ENCODE peak calls at places on chromosomes 16 and 17, in four cellular contexts. One of them, this sample, is unnamed.

GRCh38 chr16:73095885-73096341 is 48.0 kb upstream of the ZFHX3 start:
- DNase-seq in NCI-H1092 treated with DMSO at 0.1 percent for 48 hours: peak; percentile 83
- DNase-seq in stimulated activated CD4-positive, alpha-beta T cell treated with anti-CD3 and anti-CD28 coated beads, Interleukin-2, amount 100 ng/mL, for 24 hours: no peak
- DNase-seq in Karpas-422: no peak
- DNase-seq in this sample: peak; percentile 94

GRCh38 chr16:66898207-66898606 is 17.9 kb downstream of the PDP2 start:
- DNase-seq in NCI-H1092 treated with DMSO at 0.1 percent for 48 hours: no peak
- DNase-seq in stimulated activated CD4-positive, alpha-beta T cell treated with anti-CD3 and anti-CD28 coated beads, Interleukin-2, amount 100 ng/mL, for 24 hours: no peak
- DNase-seq in Karpas-422: no peak
- DNase-seq in this sample: no peak

GRCh38 chr17:8701754-8702153 is 42.9 kb downstream of the CCDC42 start:
- DNase-seq in NCI-H1092 treated with DMSO at 0.1 percent for 48 hours: no peak
- DNase-seq in stimulated activated CD4-positive, alpha-beta T cell treated with anti-CD3 and anti-CD28 coated beads, Interleukin-2, amount 100 ng/mL, for 24 hours: no peak
- DNase-seq in Karpas-422: no peak
- DNase-seq in this sample: no peak

GRCh38 chr17:47694818-47695663 is 1.1 kb downstream of the TBKBP1 start:
- DNase-seq in NCI-H1092 treated with DMSO at 0.1 percent for 48 hours: no peak
- DNase-seq in stimulated activated CD4-positive, alpha-beta T cell treated with anti-CD3 and anti-CD28 coated beads, Interleukin-2, amount 100 ng/mL, for 24 hours: peak; percentile 66
- DNase-seq in Karpas-422: no peak
- DNase-seq in this sample: no peak

GRCh38 chr16:48204825-48205151 is 39.3 kb upstream of the LONP2 start:
- DNase-seq in NCI-H1092 treated with DMSO at 0.1 percent for 48 hours: no peak
- DNase-seq in stimulated activated CD4-positive, alpha-beta T cell treated with anti-CD3 and anti-CD28 coated beads, Interleukin-2, amount 100 ng/mL, for 24 hours: no peak
- DNase-seq in Karpas-422: no peak
- DNase-seq in this sample: no peak

GRCh38 chr16:52562770-52563169 is 15.8 kb upstream of the TOX3 start:
- DNase-seq in NCI-H1092 treated with DMSO at 0.1 percent for 48 hours: peak; percentile 52
- DNase-seq in stimulated activated CD4-positive, alpha-beta T cell treated with anti-CD3 and anti-CD28 coated beads, Interleukin-2, amount 100 ng/mL, for 24 hours: no peak
- DNase-seq in Karpas-422: no peak
- DNase-seq in this sample: no peak

GRCh38 chr16:30660424-30661251 is 2.4 kb downstream of the FBRS start:
- DNase-seq in NCI-H1092 treated with DMSO at 0.1 percent for 48 hours: no peak
- DNase-seq in stimulated activated CD4-positive, alpha-beta T cell treated with anti-CD3 and anti-CD28 coated beads, Interleukin-2, amount 100 ng/mL, for 24 hours: peak; percentile 83
- DNase-seq in Karpas-422: no peak
- DNase-seq in this sample: no peak

GRCh38 chr16:86306811-86307517 is 203.4 kb upstream of the FOXF1 start:
- DNase-seq in NCI-H1092 treated with DMSO at 0.1 percent for 48 hours: no peak
- DNase-seq in stimulated activated CD4-positive, alpha-beta T cell treated with anti-CD3 and anti-CD28 coated beads, Interleukin-2, amount 100 ng/mL, for 24 hours: no peak
- DNase-seq in Karpas-422: no peak
- DNase-seq in this sample: no peak

GRCh38 chr16:58814348-58814801 is 80.3 kb upstream of the GOT2 start:
- DNase-seq in NCI-H1092 treated with DMSO at 0.1 percent for 48 hours: peak; percentile 31
- DNase-seq in stimulated activated CD4-positive, alpha-beta T cell treated with anti-CD3 and anti-CD28 coated beads, Interleukin-2, amount 100 ng/mL, for 24 hours: peak; percentile 35
- DNase-seq in Karpas-422: peak; percentile 77
- DNase-seq in this sample: peak; percentile 34

GRCh38 chr17:45225051-45225700 is 3.5 kb downstream of the FMNL1 start:
- DNase-seq in NCI-H1092 treated with DMSO at 0.1 percent for 48 hours: no peak
- DNase-seq in stimulated activated CD4-positive, alpha-beta T cell treated with anti-CD3 and anti-CD28 coated beads, Interleukin-2, amount 100 ng/mL, for 24 hours: no peak
- DNase-seq in Karpas-422: no peak
- DNase-seq in this sample: peak; percentile 28

GRCh38 chr17:37239690-37240344 is 136.0 kb upstream of the C17orf78 start:
- DNase-seq in NCI-H1092 treated with DMSO at 0.1 percent for 48 hours: no peak
- DNase-seq in stimulated activated CD4-positive, alpha-beta T cell treated with anti-CD3 and anti-CD28 coated beads, Interleukin-2, amount 100 ng/mL, for 24 hours: no peak
- DNase-seq in Karpas-422: peak; percentile 62
- DNase-seq in this sample: peak; percentile 23

GRCh38 chr17:42670199-42670924 is 6.4 kb downstream of the PLEKHH3 start:
- DNase-seq in NCI-H1092 treated with DMSO at 0.1 percent for 48 hours: no peak
- DNase-seq in stimulated activated CD4-positive, alpha-beta T cell treated with anti-CD3 and anti-CD28 coated beads, Interleukin-2, amount 100 ng/mL, for 24 hours: peak; percentile 54
- DNase-seq in Karpas-422: no peak
- DNase-seq in this sample: no peak

GRCh38 chr17:45332989-45333701 is 16.3 kb upstream of the MAP3K14 start:
- DNase-seq in NCI-H1092 treated with DMSO at 0.1 percent for 48 hours: no peak
- DNase-seq in stimulated activated CD4-positive, alpha-beta T cell treated with anti-CD3 and anti-CD28 coated beads, Interleukin-2, amount 100 ng/mL, for 24 hours: no peak
- DNase-seq in Karpas-422: no peak
- DNase-seq in this sample: no peak

GRCh38 chr17:45147102-45147580 is 1.1 kb upstream of the HEXIM1 start:
- DNase-seq in NCI-H1092 treated with DMSO at 0.1 percent for 48 hours: no peak
- DNase-seq in stimulated activated CD4-positive, alpha-beta T cell treated with anti-CD3 and anti-CD28 coated beads, Interleukin-2, amount 100 ng/mL, for 24 hours: no peak
- DNase-seq in Karpas-422: peak; percentile 87
- DNase-seq in this sample: peak; percentile 92

GRCh38 chr17:79802736-79803420 is 6.0 kb upstream of the CBX8 start:
- DNase-seq in NCI-H1092 treated with DMSO at 0.1 percent for 48 hours: no peak
- DNase-seq in stimulated activated CD4-positive, alpha-beta T cell treated with anti-CD3 and anti-CD28 coated beads, Interleukin-2, amount 100 ng/mL, for 24 hours: no peak
- DNase-seq in Karpas-422: no peak
- DNase-seq in this sample: no peak

GRCh38 chr17:53619025-53619424 is 203.7 kb upstream of the KIF2B start:
- DNase-seq in NCI-H1092 treated with DMSO at 0.1 percent for 48 hours: no peak
- DNase-seq in stimulated activated CD4-positive, alpha-beta T cell treated with anti-CD3 and anti-CD28 coated beads, Interleukin-2, amount 100 ng/mL, for 24 hours: no peak
- DNase-seq in Karpas-422: no peak
- DNase-seq in this sample: no peak

GRCh38 chr17:565506-565905 is 149.1 kb downstream of the VPS53 start:
- DNase-seq in NCI-H1092 treated with DMSO at 0.1 percent for 48 hours: no peak
- DNase-seq in stimulated activated CD4-positive, alpha-beta T cell treated with anti-CD3 and anti-CD28 coated beads, Interleukin-2, amount 100 ng/mL, for 24 hours: no peak
- DNase-seq in Karpas-422: no peak
- DNase-seq in this sample: no peak

GRCh38 chr16:24346734-24347133 is 90.6 kb downstream of the CACNG3 start:
- DNase-seq in NCI-H1092 treated with DMSO at 0.1 percent for 48 hours: no peak
- DNase-seq in stimulated activated CD4-positive, alpha-beta T cell treated with anti-CD3 and anti-CD28 coated beads, Interleukin-2, amount 100 ng/mL, for 24 hours: no peak
- DNase-seq in Karpas-422: no peak
- DNase-seq in this sample: no peak

GRCh38 chr16:10182186-10182683 is at the start of gene GRIN2A:
- DNase-seq in NCI-H1092 treated with DMSO at 0.1 percent for 48 hours: no peak
- DNase-seq in stimulated activated CD4-positive, alpha-beta T cell treated with anti-CD3 and anti-CD28 coated beads, Interleukin-2, amount 100 ng/mL, for 24 hours: no peak
- DNase-seq in Karpas-422: no peak
- DNase-seq in this sample: no peak

GRCh38 chr16:74309789-74310781 is 13.5 kb downstream of the PSMD7 start:
- DNase-seq in NCI-H1092 treated with DMSO at 0.1 percent for 48 hours: peak; percentile 37
- DNase-seq in stimulated activated CD4-positive, alpha-beta T cell treated with anti-CD3 and anti-CD28 coated beads, Interleukin-2, amount 100 ng/mL, for 24 hours: no peak
- DNase-seq in Karpas-422: peak; percentile 69
- DNase-seq in this sample: peak; percentile 71

GRCh38 chr17:14775761-14776492 is 475.0 kb downstream of the HS3ST3B1 start:
- DNase-seq in NCI-H1092 treated with DMSO at 0.1 percent for 48 hours: no peak
- DNase-seq in stimulated activated CD4-positive, alpha-beta T cell treated with anti-CD3 and anti-CD28 coated beads, Interleukin-2, amount 100 ng/mL, for 24 hours: no peak
- DNase-seq in Karpas-422: no peak
- DNase-seq in this sample: no peak

GRCh38 chr16:4358831-4359561 is 7.9 kb upstream of the PAM16 start:
- DNase-seq in NCI-H1092 treated with DMSO at 0.1 percent for 48 hours: peak; percentile 13
- DNase-seq in stimulated activated CD4-positive, alpha-beta T cell treated with anti-CD3 and anti-CD28 coated beads, Interleukin-2, amount 100 ng/mL, for 24 hours: peak; percentile 81
- DNase-seq in Karpas-422: peak; percentile 89
- DNase-seq in this sample: peak; percentile 4